ENCODE peak calls at places on chromosome 4, in ten cellular contexts. D, J, X, P, Y, G, U, I, N and T are unnamed samples.

GRCh38 chr4:52657630-52658501 is 1.2 kb downstream of the USP46 start:
- DNase-seq in D (peak), J (peak), X (peak), P (no peak), Y (no peak), G (peak), U (peak), I (peak), N (no peak), T (no peak)

GRCh38 chr4:145014365-145014764 is 83.6 kb downstream of the ANAPC10 start:
- DNase-seq in D (no peak), J (peak), X (no peak), P (no peak), Y (no peak), G (no peak), U (no peak), I (no peak), N (no peak), T (no peak)

GRCh38 chr4:16995451-16995850 is 97.0 kb upstream of the LDB2 start:
- DNase-seq in D (no peak), J (peak), X (no peak), P (no peak), Y (no peak), G (no peak), U (no peak), I (no peak), N (no peak), T (no peak)

GRCh38 chr4:32010221-32010620 is 1290.1 kb downstream of the PCDH7 start:
- DNase-seq in D (no peak), J (peak), X (no peak), P (no peak), Y (no peak), G (no peak), U (no peak), I (no peak), N (no peak), T (no peak)

GRCh38 chr4:24260922-24261581 is 323.3 kb downstream of the DHX15 start:
- DNase-seq in D (no peak), J (no peak), X (no peak), P (no peak), Y (no peak), G (no peak), U (no peak), I (no peak), N (no peak), T (no peak)

GRCh38 chr4:33381806-33382205 is 2661.6 kb downstream of the PCDH7 start:
- DNase-seq in D (no peak), J (no peak), X (no peak), P (no peak), Y (no peak), G (no peak), U (no peak), I (no peak), N (no peak), T (no peak)

GRCh38 chr4:119231517-119231916 is 19.0 kb downstream of the USP53 start:
- DNase-seq in D (no peak), J (no peak), X (no peak), P (no peak), Y (no peak), G (no peak), U (no peak), I (no peak), N (no peak), T (no peak)

GRCh38 chr4:3442959-3443749 is 1.4 kb downstream of the HGFAC start:
- DNase-seq in D (peak), J (peak), X (peak), P (peak), Y (peak), G (peak), U (peak), I (peak), N (no peak), T (peak)

GRCh38 chr4:122666527-122667245 is 45.8 kb upstream of the IL21 start:
- DNase-seq in D (no peak), J (no peak), X (no peak), P (no peak), Y (no peak), G (peak), U (no peak), I (no peak), N (no peak), T (peak)

GRCh38 chr4:189940178-189941004 is at the start of gene FRG1:
- DNase-seq in D (peak), J (peak), X (peak), P (peak), Y (peak), G (peak), U (peak), I (peak), N (peak), T (peak)

GRCh38 chr4:151356510-151356909 is 31.1 kb upstream of the SH3D19 start:
- DNase-seq in D (no peak), J (no peak), X (no peak), P (no peak), Y (no peak), G (peak), U (no peak), I (no peak), N (no peak), T (peak)

GRCh38 chr4:150181536-150181935 is 103.3 kb downstream of the DCLK2 start:
- DNase-seq in D (no peak), J (no peak), X (no peak), P (no peak), Y (no peak), G (peak), U (peak), I (no peak), N (no peak), T (no peak)

GRCh38 chr4:147017081-147017480 is 71.4 kb upstream of the TTC29 start:
- DNase-seq in D (no peak), J (no peak), X (no peak), P (no peak), Y (no peak), G (peak), U (no peak), I (no peak), N (no peak), T (no peak)

GRCh38 chr4:151013944-151014343 is 1.1 kb downstream of the LRBA start:
- DNase-seq in D (no peak), J (no peak), X (no peak), P (no peak), Y (no peak), G (no peak), U (no peak), I (no peak), N (no peak), T (no peak)

GRCh38 chr4:31005037-31005436 is 284.9 kb downstream of the PCDH7 start:
- DNase-seq in D (no peak), J (no peak), X (no peak), P (no peak), Y (no peak), G (no peak), U (no peak), I (no peak), N (no peak), T (no peak)

GRCh38 chr4:24547979-24548378 is 36.4 kb downstream of the DHX15 start:
- DNase-seq in D (no peak), J (no peak), X (no peak), P (no peak), Y (no peak), G (no peak), U (no peak), I (no peak), N (no peak), T (no peak)

GRCh38 chr4:86592553-86593249 is 1.4 kb upstream of the PTPN13 start:
- DNase-seq in D (no peak), J (no peak), X (no peak), P (no peak), Y (no peak), G (peak), U (no peak), I (no peak), N (no peak), T (no peak)

GRCh38 chr4:98446499-98447375 is 185.6 kb downstream of the RAP1GDS1 start:
- DNase-seq in D (peak), J (no peak), X (peak), P (no peak), Y (peak), G (peak), U (no peak), I (peak), N (no peak), T (no peak)

GRCh38 chr4:159107203-159107921 is 4.5 kb downstream of the RAPGEF2 start:
- DNase-seq in D (no peak), J (no peak), X (no peak), P (no peak), Y (peak), G (no peak), U (no peak), I (no peak), N (no peak), T (no peak)

GRCh38 chr4:1365271-1366178 is 18.5 kb downstream of the UVSSA start:
- DNase-seq in D (peak), J (peak), X (no peak), P (no peak), Y (no peak), G (no peak), U (no peak), I (no peak), N (no peak), T (no peak)

GRCh38 chr4:86895692-86896488 is 3.7 kb upstream of the C4orf36 start:
- DNase-seq in D (peak), J (no peak), X (peak), P (no peak), Y (peak), G (peak), U (peak), I (peak), N (no peak), T (no peak)

GRCh38 chr4:152328595-152328994 is 207.3 kb downstream of the FBXW7 start:
- DNase-seq in D (no peak), J (no peak), X (no peak), P (no peak), Y (no peak), G (peak), U (no peak), I (no peak), N (no peak), T (no peak)

GRCh38 chr4:111128327-111128726 is 505.4 kb upstream of the PITX2 start:
- DNase-seq in D (no peak), J (no peak), X (no peak), P (no peak), Y (no peak), G (no peak), U (no peak), I (no peak), N (no peak), T (no peak)

GRCh38 chr4:42267724-42268123 is 115.3 kb upstream of the BEND4 start:
- DNase-seq in D (no peak), J (no peak), X (no peak), P (no peak), Y (no peak), G (no peak), U (no peak), I (no peak), N (no peak), T (no peak)

GRCh38 chr4:7721984-7722551 is 217.6 kb downstream of the AFAP1 start:
- DNase-seq in D (no peak), J (no peak), X (no peak), P (no peak), Y (no peak), G (peak), U (peak), I (no peak), N (no peak), T (no peak)
- TF ChIP-seq CTCF in D (no peak), J (peak), X (no peak), P (no peak), Y (peak), G (peak), U (no peak), I (no peak), N (no peak), T (no peak)

GRCh38 chr4:138392751-138393308 is 150.7 kb upstream of the SLC7A11 start:
- DNase-seq in D (no peak), J (no peak), X (no peak), P (no peak), Y (peak), G (no peak), U (no peak), I (no peak), N (no peak), T (no peak)
- TF ChIP-seq CTCF in D (no peak), J (no peak), X (no peak), P (no peak), Y (no peak), G (no peak), U (no peak), I (no peak), N (no peak), T (no peak)

GRCh38 chr4:37453004-37453360 is 208.4 kb downstream of the NWD2 start:
- DNase-seq in D (peak), J (peak), X (peak), P (peak), Y (peak), G (peak), U (peak), I (peak), N (no peak), T (peak)
- TF ChIP-seq CTCF in D (peak), J (peak), X (peak), P (peak), Y (peak), G (peak), U (peak), I (peak), N (peak), T (no peak)

DNA sequence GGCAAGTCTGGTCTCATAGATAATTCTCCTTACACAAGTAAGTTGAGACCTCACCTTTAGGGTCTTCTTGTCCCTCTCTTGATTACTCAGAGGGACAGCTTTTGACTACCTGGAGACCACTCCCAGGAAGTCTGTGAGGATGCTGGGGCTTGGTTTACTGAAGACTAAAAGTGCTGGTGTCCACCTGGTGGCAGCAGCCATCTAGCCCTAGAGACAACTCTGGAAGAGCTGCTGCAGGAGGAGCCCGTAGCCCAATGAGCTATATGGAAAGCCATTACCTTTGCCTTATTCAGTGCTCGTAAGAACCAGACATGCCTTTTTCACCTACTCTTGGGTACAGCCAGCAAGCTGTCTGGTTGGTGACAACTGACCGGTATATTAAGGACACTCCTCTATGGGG is 7.3 kb downstream of the FGFBP2 start:
- DNase-seq in D (no peak), J (no peak), X (no peak), P (no peak), Y (no peak), G (peak), U (no peak), I (peak), N (no peak), T (no peak)
- TF ChIP-seq CTCF in D (no peak), J (no peak), X (no peak), P (no peak), Y (no peak), G (peak), U (no peak), I (no peak), N (no peak), T (no peak)

GRCh38 chr4:109821186-109821585 is 5.6 kb downstream of the GAR1 start:
- DNase-seq in D (no peak), J (no peak), X (no peak), P (no peak), Y (no peak), G (no peak), U (no peak), I (no peak), N (no peak), T (no peak)

GRCh38 chr4:109827672-109828071 is at the start of gene RRH:
- DNase-seq in D (no peak), J (no peak), X (no peak), P (no peak), Y (no peak), G (no peak), U (no peak), I (no peak), N (no peak), T (no peak)

GRCh38 chr4:109826719-109827118 is 1.1 kb upstream of the RRH start:
- DNase-seq in D (no peak), J (no peak), X (no peak), P (no peak), Y (peak), G (peak), U (no peak), I (peak), N (no peak), T (no peak)
- TF ChIP-seq CTCF in D (peak), J (peak), X (peak), P (peak), Y (peak), G (peak), U (peak), I (peak), N (peak), T (peak)

DNA sequence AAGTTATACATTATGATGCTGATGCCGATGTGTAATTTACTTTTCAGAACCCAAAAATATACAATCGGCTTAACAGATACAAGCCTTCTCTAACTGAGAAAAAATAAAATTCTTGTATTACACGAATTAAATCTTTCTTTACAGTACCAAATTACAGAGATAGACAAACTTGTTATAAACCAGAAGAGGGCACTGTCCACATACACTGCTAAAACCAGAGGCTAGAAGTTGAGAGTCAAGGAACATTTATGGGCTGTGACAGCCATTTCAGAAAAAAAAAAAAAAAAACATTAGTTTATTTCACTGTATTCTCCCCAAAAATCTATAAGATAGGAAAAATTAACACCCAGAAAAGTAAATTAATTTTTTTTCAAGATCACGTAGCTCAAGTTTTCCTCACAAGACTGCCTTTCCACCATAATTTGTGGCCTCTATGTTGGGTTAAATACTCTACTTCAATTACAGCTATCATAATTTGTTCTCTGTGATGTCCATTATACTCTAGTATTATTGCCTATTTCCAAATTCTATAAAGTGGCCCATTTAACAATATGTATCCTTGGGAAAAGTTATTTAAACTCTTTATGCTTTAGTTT is 12.0 kb downstream of the EREG start:
- DNase-seq in D (no peak), J (no peak), X (peak), P (no peak), Y (peak), G (peak), U (no peak), I (peak), N (no peak), T (no peak)
- TF ChIP-seq CTCF in D (peak), J (peak), X (peak), P (peak), Y (peak), G (peak), U (peak), I (peak), N (peak), T (peak)